ENCODE peak calls at places on chromosomes 11 and 22, in eight cellular contexts. U is epithelial cell of esophagus; I is activated CD8-positive, alpha-beta T cell treated with anti-CD3 and anti-CD28 coated beads for 36 hours; R is adipocyte; L is ELR; Y is EH; W is naive thymus-derived CD8-positive, alpha-beta T cell; H is HCEC 1CT. E is an unnamed sample.

GRCh38 chr22:19604711-19605268 is 80.6 kb upstream of the CLDN5 start:
- DNase-seq in U (no peak), I (no peak), R (no peak), L (no peak), Y (no peak), W (no peak), H (no peak), E (no peak)

GRCh38 chr11:104487035-104487775 is 323.3 kb upstream of the PDGFD start:
- DNase-seq in U (no peak), I (no peak), R (peak), L (peak), Y (no peak), W (no peak), H (peak), E (no peak)

GRCh38 chr22:49929553-49929979 is 11.1 kb downstream of the CRELD2 start:
- DNase-seq in U (peak), I (peak), R (peak), L (peak), Y (peak), W (peak), H (peak), E (no peak)

GRCh38 chr11:59463176-59463575 is 6.4 kb downstream of the OR4D6 start:
- DNase-seq in U (no peak), I (no peak), R (peak), L (peak), Y (peak), W (no peak), H (peak), E (peak)

GRCh38 chr11:3161309-3161708 is 3.8 kb downstream of the OSBPL5 start:
- DNase-seq in U (no peak), I (no peak), R (peak), L (peak), Y (peak), W (peak), H (no peak), E (no peak)

GRCh38 chr11:63523151-63523550 is 13.5 kb upstream of the PLAAT4 start:
- DNase-seq in U (no peak), I (no peak), R (no peak), L (no peak), Y (no peak), W (no peak), H (no peak), E (no peak)

GRCh38 chr11:1772270-1773130 is 8.8 kb upstream of the CTSD start:
- DNase-seq in U (peak), I (peak), R (peak), L (peak), Y (peak), W (peak), H (peak), E (peak)

GRCh38 chr11:61315260-61315659 is 17.6 kb downstream of the DDB1 start:
- DNase-seq in U (peak), I (no peak), R (no peak), L (no peak), Y (no peak), W (no peak), H (no peak), E (no peak)

GRCh38 chr11:133157180-133157579 is 375.1 kb downstream of the OPCML start:
- DNase-seq in U (no peak), I (no peak), R (no peak), L (no peak), Y (no peak), W (no peak), H (no peak), E (no peak)

GRCh38 chr22:45290410-45290936 is 5.7 kb downstream of the UPK3A start:
- DNase-seq in U (peak), I (no peak), R (no peak), L (peak), Y (peak), W (no peak), H (peak), E (peak)

GRCh38 chr11:63490551-63491239 is at the start of gene PLAAT5:
- DNase-seq in U (no peak), I (peak), R (peak), L (peak), Y (peak), W (no peak), H (no peak), E (no peak)

GRCh38 chr11:72141066-72141465 is 5.5 kb downstream of the FOLR3 start:
- DNase-seq in U (peak), I (peak), R (peak), L (peak), Y (peak), W (no peak), H (peak), E (peak)

GRCh38 chr22:30906946-30907345 is 61.6 kb downstream of the MORC2 start:
- DNase-seq in U (no peak), I (no peak), R (no peak), L (no peak), Y (no peak), W (no peak), H (no peak), E (no peak)

GRCh38 chr22:50691521-50691920 is 18.9 kb downstream of the SHANK3 start:
- DNase-seq in U (peak), I (peak), R (peak), L (peak), Y (peak), W (peak), H (peak), E (peak)

GRCh38 chr22:23065495-23066122 is 4.7 kb upstream of the GNAZ start:
- DNase-seq in U (no peak), I (no peak), R (no peak), L (no peak), Y (no peak), W (no peak), H (no peak), E (no peak)

GRCh38 chr11:70073188-70073817 is 4.8 kb upstream of the ANO1 start:
- DNase-seq in U (no peak), I (no peak), R (no peak), L (no peak), Y (no peak), W (no peak), H (no peak), E (no peak)